ENCODE peak calls at places on chromosomes 1 and 21, in five cellular contexts. One of them, this sample, is unnamed.

GRCh38 chr1:230825061-230825803 is 43.1 kb downstream of the C1orf198 start:
- DNase-seq in foreskin fibroblast: peak
- DNase-seq in LHCN-M2: peak
- DNase-seq in HTR-8/SVneo: peak
- DNase-seq in C1 segment of cervical spinal cord: no peak
- DNase-seq in this sample: peak

GRCh38 chr1:236864996-236865877 is 70.1 kb downstream of the MTR start:
- DNase-seq in LHCN-M2: no peak
- DNase-seq in HTR-8/SVneo: no peak
- DNase-seq in C1 segment of cervical spinal cord: no peak
- DNase-seq in foreskin fibroblast: no peak
- DNase-seq in this sample: no peak

GRCh38 chr1:27872802-27873665 is 690 bp downstream of the THEMIS2 start:
- DNase-seq in LHCN-M2: peak
- DNase-seq in C1 segment of cervical spinal cord: no peak
- DNase-seq in foreskin fibroblast: peak
- DNase-seq in HTR-8/SVneo: no peak
- DNase-seq in this sample: no peak

GRCh38 chr1:91771717-91772116 is 114.2 kb downstream of the TGFBR3 start:
- DNase-seq in C1 segment of cervical spinal cord: no peak
- DNase-seq in HTR-8/SVneo: no peak
- DNase-seq in foreskin fibroblast: no peak
- DNase-seq in LHCN-M2: no peak
- DNase-seq in this sample: no peak

GRCh38 chr1:7044471-7044805 is 259.2 kb downstream of the CAMTA1 start:
- DNase-seq in HTR-8/SVneo: no peak
- DNase-seq in C1 segment of cervical spinal cord: no peak
- DNase-seq in LHCN-M2: no peak
- DNase-seq in foreskin fibroblast: no peak
- DNase-seq in this sample: no peak

GRCh38 chr1:108704501-108704900 is 8.2 kb upstream of the FNDC7 start:
- DNase-seq in foreskin fibroblast: peak
- DNase-seq in LHCN-M2: peak
- DNase-seq in HTR-8/SVneo: no peak
- DNase-seq in C1 segment of cervical spinal cord: no peak
- DNase-seq in this sample: no peak

GRCh38 chr21:31470896-31471694 is 127.0 kb upstream of the TIAM1 start:
- DNase-seq in foreskin fibroblast: no peak
- DNase-seq in HTR-8/SVneo: no peak
- DNase-seq in LHCN-M2: no peak
- DNase-seq in C1 segment of cervical spinal cord: no peak
- DNase-seq in this sample: no peak

GRCh38 chr1:111758373-111758772 is 2.7 kb downstream of the DDX20 start:
- DNase-seq in HTR-8/SVneo: no peak
- DNase-seq in C1 segment of cervical spinal cord: no peak
- DNase-seq in LHCN-M2: no peak
- DNase-seq in foreskin fibroblast: no peak
- DNase-seq in this sample: no peak

GRCh38 chr21:38506606-38507331 is 8.5 kb upstream of the ERG start:
- DNase-seq in HTR-8/SVneo: no peak
- DNase-seq in C1 segment of cervical spinal cord: no peak
- DNase-seq in LHCN-M2: no peak
- DNase-seq in foreskin fibroblast: no peak
- DNase-seq in this sample: no peak

GRCh38 chr1:23273450-23274133 is 56.3 kb upstream of the HTR1D start:
- DNase-seq in HTR-8/SVneo: peak
- DNase-seq in C1 segment of cervical spinal cord: no peak
- DNase-seq in LHCN-M2: peak
- DNase-seq in foreskin fibroblast: peak
- DNase-seq in this sample: no peak

GRCh38 chr1:51843948-51844347 is 34.6 kb downstream of the NRDC start:
- DNase-seq in C1 segment of cervical spinal cord: no peak
- DNase-seq in LHCN-M2: no peak
- DNase-seq in foreskin fibroblast: no peak
- DNase-seq in HTR-8/SVneo: no peak
- DNase-seq in this sample: no peak

GRCh38 chr21:14942801-14943490 is 121.9 kb downstream of the NRIP1 start:
- DNase-seq in C1 segment of cervical spinal cord: no peak
- DNase-seq in foreskin fibroblast: peak
- DNase-seq in LHCN-M2: peak
- DNase-seq in HTR-8/SVneo: no peak
- DNase-seq in this sample: no peak

GRCh38 chr21:37460196-37460595 is 93.6 kb downstream of the DYRK1A start:
- DNase-seq in C1 segment of cervical spinal cord: no peak
- DNase-seq in LHCN-M2: peak
- DNase-seq in foreskin fibroblast: no peak
- DNase-seq in HTR-8/SVneo: no peak
- DNase-seq in this sample: no peak

GRCh38 chr1:175129997-175130648 is 62.5 kb downstream of the KIAA0040 start:
- DNase-seq in C1 segment of cervical spinal cord: no peak
- DNase-seq in HTR-8/SVneo: no peak
- DNase-seq in LHCN-M2: no peak
- DNase-seq in foreskin fibroblast: peak
- DNase-seq in this sample: no peak

GRCh38 chr1:219416598-219417238 is 196.2 kb downstream of the ZC3H11B start:
- DNase-seq in C1 segment of cervical spinal cord: no peak
- DNase-seq in HTR-8/SVneo: peak
- DNase-seq in LHCN-M2: peak
- DNase-seq in foreskin fibroblast: peak
- DNase-seq in this sample: peak

GRCh38 chr21:40631201-40631600 is 215.8 kb downstream of the DSCAM start:
- DNase-seq in LHCN-M2: no peak
- DNase-seq in HTR-8/SVneo: no peak
- DNase-seq in foreskin fibroblast: no peak
- DNase-seq in C1 segment of cervical spinal cord: no peak
- DNase-seq in this sample: no peak

GRCh38 chr1:22141948-22142314 is 966 bp downstream of the WNT4 start:
- DNase-seq in foreskin fibroblast: peak
- DNase-seq in C1 segment of cervical spinal cord: no peak
- DNase-seq in LHCN-M2: no peak
- DNase-seq in HTR-8/SVneo: no peak
- DNase-seq in this sample: no peak

GRCh38 chr1:198272492-198272891 is 115.7 kb downstream of the NEK7 start:
- DNase-seq in HTR-8/SVneo: no peak
- DNase-seq in foreskin fibroblast: no peak
- DNase-seq in LHCN-M2: no peak
- DNase-seq in C1 segment of cervical spinal cord: no peak
- DNase-seq in this sample: no peak

GRCh38 chr1:88935522-88936222 is 44.3 kb upstream of the GTF2B start:
- DNase-seq in LHCN-M2: peak
- DNase-seq in HTR-8/SVneo: peak
- DNase-seq in foreskin fibroblast: peak
- DNase-seq in C1 segment of cervical spinal cord: no peak
- DNase-seq in this sample: no peak

GRCh38 chr1:245858022-245858421 is 649.1 kb downstream of the SMYD3 start:
- DNase-seq in LHCN-M2: no peak
- DNase-seq in C1 segment of cervical spinal cord: no peak
- DNase-seq in foreskin fibroblast: no peak
- DNase-seq in HTR-8/SVneo: no peak
- DNase-seq in this sample: no peak

This sample was measured in gastrocnemius medialis.